ENCODE peak calls at places on chromosome 14, in ten cellular contexts. One of them, this sample, is unnamed.

GRCh38 chr14:103393687-103394626 is 8.7 kb downstream of the MARK3 start:
- DNase-seq in brain microvascular endothelial cell: no peak
- DNase-seq in HCT116: no peak
- DNase-seq in heart right ventricle: no peak
- DNase-seq in endothelial cell: no peak
- DNase-seq in AG09309: no peak
- DNase-seq in ovary: no peak
- DNase-seq in foreskin fibroblast: no peak
- DNase-seq in astrocyte of the spinal cord: peak; percentile 50
- DNase-seq in OCI-LY7: peak; percentile 44
- DNase-seq in this sample: no peak

GRCh38 chr14:101362529-101363260 is 198.6 kb upstream of the DIO3 start:
- DNase-seq in brain microvascular endothelial cell: no peak
- DNase-seq in HCT116: no peak
- DNase-seq in heart right ventricle: no peak
- DNase-seq in endothelial cell: no peak
- DNase-seq in AG09309: no peak
- DNase-seq in ovary: no peak
- DNase-seq in foreskin fibroblast: no peak
- DNase-seq in astrocyte of the spinal cord: no peak
- DNase-seq in OCI-LY7: no peak
- DNase-seq in this sample: no peak

GRCh38 chr14:24887623-24888304 is 162.2 kb downstream of the STXBP6 start:
- DNase-seq in brain microvascular endothelial cell: no peak
- DNase-seq in HCT116: no peak
- DNase-seq in heart right ventricle: no peak
- DNase-seq in endothelial cell: no peak
- DNase-seq in AG09309: no peak
- DNase-seq in ovary: no peak
- DNase-seq in foreskin fibroblast: no peak
- DNase-seq in astrocyte of the spinal cord: peak; percentile 23
- DNase-seq in OCI-LY7: no peak
- DNase-seq in this sample: no peak

GRCh38 chr14:32940711-32941667 is 2.3 kb downstream of the NPAS3 start:
- DNase-seq in brain microvascular endothelial cell: no peak
- DNase-seq in HCT116: no peak
- DNase-seq in heart right ventricle: no peak
- DNase-seq in endothelial cell: no peak
- DNase-seq in AG09309: no peak
- DNase-seq in ovary: no peak
- DNase-seq in foreskin fibroblast: no peak
- DNase-seq in astrocyte of the spinal cord: no peak
- DNase-seq in OCI-LY7: no peak
- DNase-seq in this sample: no peak

GRCh38 chr14:98931911-98932310 is 340.1 kb downstream of the BCL11B start:
- DNase-seq in brain microvascular endothelial cell: no peak
- DNase-seq in HCT116: no peak
- DNase-seq in heart right ventricle: no peak
- DNase-seq in endothelial cell: no peak
- DNase-seq in AG09309: no peak
- DNase-seq in ovary: no peak
- DNase-seq in foreskin fibroblast: no peak
- DNase-seq in astrocyte of the spinal cord: no peak
- DNase-seq in OCI-LY7: no peak
- DNase-seq in this sample: no peak

GRCh38 chr14:101719045-101719645 is 42.4 kb upstream of the PPP2R5C start:
- DNase-seq in brain microvascular endothelial cell: no peak
- DNase-seq in HCT116: no peak
- DNase-seq in heart right ventricle: peak; percentile 42
- DNase-seq in endothelial cell: no peak
- DNase-seq in AG09309: no peak
- DNase-seq in ovary: no peak
- DNase-seq in foreskin fibroblast: no peak
- DNase-seq in astrocyte of the spinal cord: no peak
- DNase-seq in OCI-LY7: no peak
- DNase-seq in this sample: no peak

GRCh38 chr14:32940066-32940651 is 1.5 kb downstream of the NPAS3 start:
- DNase-seq in brain microvascular endothelial cell: no peak
- DNase-seq in HCT116: no peak
- DNase-seq in heart right ventricle: no peak
- DNase-seq in endothelial cell: peak; percentile 15
- DNase-seq in AG09309: no peak
- DNase-seq in ovary: no peak
- DNase-seq in foreskin fibroblast: no peak
- DNase-seq in astrocyte of the spinal cord: peak; percentile 62
- DNase-seq in OCI-LY7: no peak
- DNase-seq in this sample: no peak

GRCh38 chr14:20751963-20752562 is 6.4 kb downstream of the EDDM3A start:
- DNase-seq in brain microvascular endothelial cell: no peak
- DNase-seq in HCT116: no peak
- DNase-seq in heart right ventricle: no peak
- DNase-seq in endothelial cell: no peak
- DNase-seq in AG09309: no peak
- DNase-seq in ovary: no peak
- DNase-seq in foreskin fibroblast: no peak
- DNase-seq in astrocyte of the spinal cord: no peak
- DNase-seq in OCI-LY7: no peak
- DNase-seq in this sample: no peak

GRCh38 chr14:48723841-48724495 is 862.2 kb downstream of the RPS29 start:
- DNase-seq in brain microvascular endothelial cell: no peak
- DNase-seq in HCT116: no peak
- DNase-seq in heart right ventricle: no peak
- DNase-seq in endothelial cell: no peak
- DNase-seq in AG09309: no peak
- DNase-seq in ovary: no peak
- DNase-seq in foreskin fibroblast: no peak
- DNase-seq in astrocyte of the spinal cord: peak; percentile 18
- DNase-seq in OCI-LY7: no peak
- DNase-seq in this sample: no peak

GRCh38 chr14:77099425-77100167 is 1.5 kb downstream of the CIPC start:
- DNase-seq in brain microvascular endothelial cell: peak; percentile 40
- DNase-seq in HCT116: no peak
- DNase-seq in heart right ventricle: peak; percentile 44
- DNase-seq in endothelial cell: no peak
- DNase-seq in AG09309: peak; percentile 76
- DNase-seq in ovary: no peak
- DNase-seq in foreskin fibroblast: peak; percentile 79
- DNase-seq in astrocyte of the spinal cord: peak; percentile 71
- DNase-seq in OCI-LY7: no peak
- DNase-seq in this sample: no peak

GRCh38 chr14:94447986-94448808 is 4.4 kb downstream of the SERPINA11 start:
- DNase-seq in brain microvascular endothelial cell: no peak
- DNase-seq in HCT116: no peak
- DNase-seq in heart right ventricle: no peak
- DNase-seq in endothelial cell: no peak
- DNase-seq in AG09309: no peak
- DNase-seq in ovary: no peak
- DNase-seq in foreskin fibroblast: no peak
- DNase-seq in astrocyte of the spinal cord: no peak
- DNase-seq in OCI-LY7: no peak
- DNase-seq in this sample: no peak

GRCh38 chr14:100138082-100138787 is 21.2 kb downstream of the DEGS2 start:
- DNase-seq in brain microvascular endothelial cell: no peak
- DNase-seq in HCT116: no peak
- DNase-seq in heart right ventricle: no peak
- DNase-seq in endothelial cell: no peak
- DNase-seq in AG09309: no peak
- DNase-seq in ovary: no peak
- DNase-seq in foreskin fibroblast: no peak
- DNase-seq in astrocyte of the spinal cord: no peak
- DNase-seq in OCI-LY7: no peak
- DNase-seq in this sample: no peak

GRCh38 chr14:63717704-63718103 is 10.2 kb downstream of the SGPP1 start:
- DNase-seq in brain microvascular endothelial cell: no peak
- DNase-seq in HCT116: peak; percentile 26
- DNase-seq in heart right ventricle: no peak
- DNase-seq in endothelial cell: no peak
- DNase-seq in AG09309: no peak
- DNase-seq in ovary: no peak
- DNase-seq in foreskin fibroblast: no peak
- DNase-seq in astrocyte of the spinal cord: peak; percentile 36
- DNase-seq in OCI-LY7: peak; percentile 67
- DNase-seq in this sample: no peak

DNA sequence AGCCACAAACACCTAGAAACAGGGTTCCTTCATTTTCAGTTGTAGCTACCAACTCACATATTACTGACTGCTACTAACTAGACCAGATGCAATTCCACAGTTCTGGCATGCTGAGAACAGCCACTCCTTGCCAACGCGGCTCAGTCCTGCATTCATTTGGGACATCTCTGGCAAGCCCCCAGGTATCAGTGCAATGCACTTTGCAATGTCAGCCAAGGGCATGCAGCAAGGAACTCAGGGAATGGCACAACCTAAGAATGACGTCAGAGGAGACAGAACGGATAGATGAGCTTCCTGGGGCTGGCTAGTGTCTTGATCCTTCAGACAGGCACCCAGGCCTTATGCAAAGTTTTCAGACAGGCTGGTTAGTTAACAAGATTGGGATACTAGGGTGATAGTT is 29.6 kb downstream of the MAP3K9 start:
- DNase-seq in brain microvascular endothelial cell: no peak
- DNase-seq in HCT116: no peak
- DNase-seq in heart right ventricle: peak; percentile 43
- DNase-seq in endothelial cell: no peak
- DNase-seq in AG09309: no peak
- DNase-seq in ovary: no peak
- DNase-seq in foreskin fibroblast: no peak
- DNase-seq in astrocyte of the spinal cord: no peak
- DNase-seq in OCI-LY7: no peak
- DNase-seq in this sample: no peak
- TF ChIP-seq CTCF in brain microvascular endothelial cell: no peak
- TF ChIP-seq CTCF in HCT116: no peak
- TF ChIP-seq CTCF in heart right ventricle: no peak
- TF ChIP-seq CTCF in endothelial cell: no peak
- TF ChIP-seq CTCF in AG09309: no peak
- TF ChIP-seq CTCF in ovary: no peak
- TF ChIP-seq CTCF in foreskin fibroblast: no peak
- TF ChIP-seq CTCF in astrocyte of the spinal cord: no peak
- TF ChIP-seq CTCF in OCI-LY7: no peak
- TF ChIP-seq CTCF in this sample: no peak

GRCh38 chr14:93086441-93087055 is 29.2 kb downstream of the ITPK1 start:
- DNase-seq in brain microvascular endothelial cell: no peak
- DNase-seq in HCT116: no peak
- DNase-seq in heart right ventricle: no peak
- DNase-seq in endothelial cell: no peak
- DNase-seq in AG09309: no peak
- DNase-seq in ovary: no peak
- DNase-seq in foreskin fibroblast: no peak
- DNase-seq in astrocyte of the spinal cord: no peak
- DNase-seq in OCI-LY7: no peak
- DNase-seq in this sample: peak; percentile 42
- TF ChIP-seq CTCF in brain microvascular endothelial cell: no peak
- TF ChIP-seq CTCF in HCT116: no peak
- TF ChIP-seq CTCF in heart right ventricle: no peak
- TF ChIP-seq CTCF in endothelial cell: no peak
- TF ChIP-seq CTCF in AG09309: no peak
- TF ChIP-seq CTCF in ovary: no peak
- TF ChIP-seq CTCF in foreskin fibroblast: no peak
- TF ChIP-seq CTCF in astrocyte of the spinal cord: no peak
- TF ChIP-seq CTCF in OCI-LY7: no peak
- TF ChIP-seq CTCF in this sample: no peak

GRCh38 chr14:104731249-104731924 is 7.4 kb downstream of the ADSS1 start:
- DNase-seq in brain microvascular endothelial cell: no peak
- DNase-seq in HCT116: no peak
- DNase-seq in heart right ventricle: no peak
- DNase-seq in endothelial cell: no peak
- DNase-seq in AG09309: no peak
- DNase-seq in ovary: no peak
- DNase-seq in foreskin fibroblast: no peak
- DNase-seq in astrocyte of the spinal cord: no peak
- DNase-seq in OCI-LY7: peak; percentile 25
- DNase-seq in this sample: no peak
- TF ChIP-seq CTCF in brain microvascular endothelial cell: peak; percentile 70
- TF ChIP-seq CTCF in HCT116: peak; percentile 72
- TF ChIP-seq CTCF in heart right ventricle: no peak
- TF ChIP-seq CTCF in endothelial cell: peak; percentile 15
- TF ChIP-seq CTCF in AG09309: peak; percentile 54
- TF ChIP-seq CTCF in ovary: no peak
- TF ChIP-seq CTCF in foreskin fibroblast: peak; percentile 54
- TF ChIP-seq CTCF in astrocyte of the spinal cord: peak; percentile 55
- TF ChIP-seq CTCF in OCI-LY7: peak; percentile 58
- TF ChIP-seq CTCF in this sample: no peak

GRCh38 chr14:36944307-36945010 is 227.9 kb downstream of the SLC25A21 start:
- DNase-seq in brain microvascular endothelial cell: peak; percentile 40
- DNase-seq in HCT116: no peak
- DNase-seq in heart right ventricle: no peak
- DNase-seq in endothelial cell: no peak
- DNase-seq in AG09309: no peak
- DNase-seq in ovary: no peak
- DNase-seq in foreskin fibroblast: peak; percentile 48
- DNase-seq in astrocyte of the spinal cord: peak; percentile 17
- DNase-seq in OCI-LY7: no peak
- DNase-seq in this sample: no peak

GRCh38 chr14:36941783-36942521 is 230.5 kb downstream of the SLC25A21 start:
- DNase-seq in brain microvascular endothelial cell: peak; percentile 74
- DNase-seq in HCT116: peak; percentile 60
- DNase-seq in heart right ventricle: peak; percentile 48
- DNase-seq in endothelial cell: peak; percentile 81
- DNase-seq in AG09309: no peak
- DNase-seq in ovary: peak; percentile 62
- DNase-seq in foreskin fibroblast: peak; percentile 42
- DNase-seq in astrocyte of the spinal cord: peak; percentile 68
- DNase-seq in OCI-LY7: peak; percentile 52
- DNase-seq in this sample: no peak

GRCh38 chr14:36940476-36940875 is 231.9 kb downstream of the SLC25A21 start:
- DNase-seq in brain microvascular endothelial cell: no peak
- DNase-seq in HCT116: no peak
- DNase-seq in heart right ventricle: no peak
- DNase-seq in endothelial cell: no peak
- DNase-seq in AG09309: no peak
- DNase-seq in ovary: no peak
- DNase-seq in foreskin fibroblast: no peak
- DNase-seq in astrocyte of the spinal cord: no peak
- DNase-seq in OCI-LY7: no peak
- DNase-seq in this sample: no peak

GRCh38 chr14:36939265-36939664 is 233.1 kb downstream of the SLC25A21 start:
- DNase-seq in brain microvascular endothelial cell: no peak
- DNase-seq in HCT116: no peak
- DNase-seq in heart right ventricle: no peak
- DNase-seq in endothelial cell: no peak
- DNase-seq in AG09309: no peak
- DNase-seq in ovary: no peak
- DNase-seq in foreskin fibroblast: no peak
- DNase-seq in astrocyte of the spinal cord: no peak
- DNase-seq in OCI-LY7: no peak
- DNase-seq in this sample: no peak

GRCh38 chr14:36942522-36943245 is 229.7 kb downstream of the SLC25A21 start:
- DNase-seq in brain microvascular endothelial cell: peak; percentile 44
- DNase-seq in HCT116: no peak
- DNase-seq in heart right ventricle: no peak
- DNase-seq in endothelial cell: no peak
- DNase-seq in AG09309: no peak
- DNase-seq in ovary: no peak
- DNase-seq in foreskin fibroblast: no peak
- DNase-seq in astrocyte of the spinal cord: peak; percentile 5
- DNase-seq in OCI-LY7: no peak
- DNase-seq in this sample: no peak
- TF ChIP-seq CTCF in brain microvascular endothelial cell: no peak
- TF ChIP-seq CTCF in HCT116: no peak
- TF ChIP-seq CTCF in heart right ventricle: no peak
- TF ChIP-seq CTCF in endothelial cell: peak; percentile 50
- TF ChIP-seq CTCF in AG09309: no peak
- TF ChIP-seq CTCF in ovary: no peak
- TF ChIP-seq CTCF in foreskin fibroblast: no peak
- TF ChIP-seq CTCF in astrocyte of the spinal cord: no peak
- TF ChIP-seq CTCF in OCI-LY7: peak; percentile 63
- TF ChIP-seq CTCF in this sample: peak; percentile 57

This sample was measured in CD14-positive monocyte.